ENCODE peak calls at places on chromosomes 6 and 20, in four cellular contexts. D is HL-60, K is kidney, H is non-pigmented ciliary epithelial cell. T is an unnamed sample.

GRCh38 chr6:118917550-118918321 is 17.2 kb downstream of the MCM9 start:
- DNase-seq in D (no peak), K (no peak), H (no peak), T (no peak)

GRCh38 chr6:163708459-163708858 is 293.9 kb downstream of the QKI start:
- DNase-seq in D (no peak), K (no peak), H (no peak), T (no peak)

GRCh38 chr6:119895626-119896025 is 546.1 kb upstream of the MAN1A1 start:
- DNase-seq in D (no peak), K (no peak), H (no peak), T (no peak)

GRCh38 chr6:44225579-44226325 is 2.4 kb downstream of the SLC29A1 start:
- DNase-seq in D (peak), K (no peak), H (no peak), T (no peak)

GRCh38 chr6:163340201-163340887 is 74.2 kb upstream of the QKI start:
- DNase-seq in D (no peak), K (no peak), H (no peak), T (no peak)

GRCh38 chr20:41697861-41698559 is 79.8 kb upstream of the CHD6 start:
- DNase-seq in D (peak), K (no peak), H (no peak), T (peak)

GRCh38 chr6:107697682-107698081 is 126.4 kb downstream of the SCML4 start:
- DNase-seq in D (no peak), K (no peak), H (no peak), T (peak)

GRCh38 chr6:33452496-33452895 is 1.9 kb upstream of the ZBTB9 start:
- DNase-seq in D (no peak), K (peak), H (no peak), T (peak)

GRCh38 chr6:19873031-19873430 is 35.9 kb downstream of the ID4 start:
- DNase-seq in D (no peak), K (no peak), H (no peak), T (no peak)

GRCh38 chr20:9514072-9514460 is 324 bp upstream of the LAMP5 start:
- DNase-seq in D (no peak), K (no peak), H (no peak), T (no peak)

GRCh38 chr6:25173951-25174474 is 105.2 kb upstream of the CARMIL1 start:
- DNase-seq in D (peak), K (no peak), H (peak), T (peak)

GRCh38 chr6:44670146-44670545 is 282.6 kb downstream of the CDC5L start:
- DNase-seq in D (no peak), K (no peak), H (no peak), T (no peak)

GRCh38 chr6:83474309-83474708 is 38.0 kb upstream of the PRSS35 start:
- DNase-seq in D (no peak), K (no peak), H (no peak), T (peak)

GRCh38 chr6:31775184-31775583 is 1.9 kb downstream of the VWA7 start:
- DNase-seq in D (no peak), K (no peak), H (no peak), T (no peak)

GRCh38 chr6:10414766-10415592 is at the start of gene TFAP2A:
- DNase-seq in D (no peak), K (no peak), H (no peak), T (no peak)

GRCh38 chr6:28635547-28636158 is 110.0 kb downstream of the GPX5 start:
- DNase-seq in D (no peak), K (no peak), H (no peak), T (no peak)

GRCh38 chr6:108805611-108806181 is 42.5 kb upstream of the ARMC2 start:
- DNase-seq in D (no peak), K (no peak), H (no peak), T (no peak)

GRCh38 chr20:15245896-15246295 is 908.5 kb upstream of the FLRT3 start:
- DNase-seq in D (no peak), K (no peak), H (no peak), T (no peak)

GRCh38 chr6:160129886-160130615 is 8.4 kb downstream of the SLC22A1 start:
- DNase-seq in D (no peak), K (no peak), H (no peak), T (no peak)

GRCh38 chr20:1822564-1823420 is 72.4 kb upstream of the SIRPA start:
- DNase-seq in D (no peak), K (no peak), H (no peak), T (no peak)

GRCh38 chr20:19419420-19419819 is 207.0 kb downstream of the SLC24A3 start:
- DNase-seq in D (no peak), K (no peak), H (no peak), T (no peak)

GRCh38 chr6:363291-363690 is 28.3 kb upstream of the IRF4 start:
- DNase-seq in D (no peak), K (peak), H (no peak), T (no peak)

GRCh38 chr6:42182101-42182500 is 8.9 kb downstream of the GUCA1A start:
- DNase-seq in D (no peak), K (no peak), H (no peak), T (no peak)

GRCh38 chr20:957544-957943 is 41.4 kb upstream of the ANGPT4 start:
- DNase-seq in D (no peak), K (no peak), H (no peak), T (peak)

GRCh38 chr6:13488015-13488895 is 855 bp upstream of the GFOD1 start:
- DNase-seq in D (no peak), K (peak), H (no peak), T (peak)

GRCh38 chr6:5323979-5324378 is 62.7 kb downstream of the FARS2 start:
- DNase-seq in D (no peak), K (no peak), H (no peak), T (no peak)

GRCh38 chr6:129886401-129887155 is 25.5 kb upstream of the TMEM244 start:
- DNase-seq in D (no peak), K (no peak), H (no peak), T (no peak)

GRCh38 chr6:121998631-121999030 is 400.8 kb upstream of the HSF2 start:
- DNase-seq in D (no peak), K (no peak), H (no peak), T (no peak)

GRCh38 chr6:161228911-161229591 is 44.8 kb downstream of the AGPAT4 start:
- DNase-seq in D (no peak), K (no peak), H (peak), T (peak)